ENCODE peak calls at places on chromosomes 12 and 14, in five cellular contexts. Z, A, Y, F and N are unnamed samples.

GRCh38 chr14:102211240-102211639 is 71.5 kb downstream of the WDR20 start:
- DNase-seq in Z (no peak), Y (no peak), F (no peak), A (no peak), N (no peak)

GRCh38 chr14:103518416-103519042 is 4.1 kb downstream of the CKB start:
- DNase-seq in F (peak; percentile 58), Z (no peak), Y (peak; percentile 44), A (peak; percentile 69), N (no peak)

GRCh38 chr14:23141706-23142467 is 22.8 kb upstream of the CEBPE start:
- DNase-seq in F (no peak), A (no peak), Y (no peak), Z (peak; percentile 84), N (no peak)

GRCh38 chr12:122322501-122322900 is 56.2 kb upstream of the VPS33A start:
- DNase-seq in Z (no peak), F (no peak), A (no peak), Y (no peak), N (no peak)

GRCh38 chr12:41189395-41190251 is 1.5 kb downstream of the PDZRN4 start:
- DNase-seq in Y (no peak), F (no peak), A (no peak), Z (no peak), N (peak; percentile 42)

GRCh38 chr14:55417955-55418354 is 6.3 kb upstream of the ATG14 start:
- DNase-seq in F (no peak), A (no peak), Z (no peak), Y (no peak), N (no peak)

GRCh38 chr12:105036937-105037649 is 47.2 kb downstream of the ALDH1L2 start:
- DNase-seq in Z (no peak), Y (no peak), A (no peak), F (no peak), N (peak; percentile 8)

GRCh38 chr14:34851395-34851794 is 23.8 kb downstream of the BAZ1A start:
- DNase-seq in Y (no peak), Z (peak; percentile 72), F (no peak), A (no peak), N (no peak)

GRCh38 chr12:100797246-100797645 is 2.7 kb downstream of the ANO4 start:
- DNase-seq in Y (no peak), Z (no peak), F (no peak), A (no peak), N (no peak)

GRCh38 chr14:77909911-77910310 is 110.0 kb downstream of the ADCK1 start:
- DNase-seq in F (no peak), A (no peak), Z (no peak), Y (no peak), N (no peak)

GRCh38 chr14:105455086-105455640 is 19.5 kb upstream of the CRIP2 start:
- DNase-seq in A (no peak), F (no peak), Y (no peak), Z (no peak), N (no peak)